ENCODE peak calls at places on chromosomes 13 and 19, in six cellular contexts. One of them, this sample, is unnamed.

GRCh38 chr19:11227201-11227886 is 12.1 kb upstream of the ANGPTL8 start:
- DNase-seq in stimulated activated CD4-positive, alpha-beta T cell treated with anti-CD3 and anti-CD28 coated beads, Interleukin-15, amount 100 ng/mL, for 24 hours: peak
- DNase-seq in fibroblast of lung: no peak
- DNase-seq in brain microvascular endothelial cell: no peak
- DNase-seq in smooth muscle cell of the brain vasculature: no peak
- DNase-seq in lower leg skin: no peak
- DNase-seq in this sample: no peak

GRCh38 chr19:50248413-50248812 is 45.0 kb downstream of the MYH14 start:
- DNase-seq in stimulated activated CD4-positive, alpha-beta T cell treated with anti-CD3 and anti-CD28 coated beads, Interleukin-15, amount 100 ng/mL, for 24 hours: no peak
- DNase-seq in fibroblast of lung: no peak
- DNase-seq in brain microvascular endothelial cell: no peak
- DNase-seq in smooth muscle cell of the brain vasculature: no peak
- DNase-seq in lower leg skin: no peak
- DNase-seq in this sample: no peak

GRCh38 chr19:41811036-41811435 is 14.6 kb downstream of the CEACAM3 start:
- DNase-seq in stimulated activated CD4-positive, alpha-beta T cell treated with anti-CD3 and anti-CD28 coated beads, Interleukin-15, amount 100 ng/mL, for 24 hours: no peak
- DNase-seq in fibroblast of lung: no peak
- DNase-seq in brain microvascular endothelial cell: no peak
- DNase-seq in smooth muscle cell of the brain vasculature: no peak
- DNase-seq in lower leg skin: no peak
- DNase-seq in this sample: no peak

GRCh38 chr13:30322428-30322827 is 15.1 kb upstream of the KATNAL1 start:
- DNase-seq in stimulated activated CD4-positive, alpha-beta T cell treated with anti-CD3 and anti-CD28 coated beads, Interleukin-15, amount 100 ng/mL, for 24 hours: no peak
- DNase-seq in fibroblast of lung: no peak
- DNase-seq in brain microvascular endothelial cell: no peak
- DNase-seq in smooth muscle cell of the brain vasculature: no peak
- DNase-seq in lower leg skin: no peak
- DNase-seq in this sample: no peak

GRCh38 chr13:110134801-110135200 is 172.2 kb downstream of the COL4A1 start:
- DNase-seq in stimulated activated CD4-positive, alpha-beta T cell treated with anti-CD3 and anti-CD28 coated beads, Interleukin-15, amount 100 ng/mL, for 24 hours: no peak
- DNase-seq in fibroblast of lung: no peak
- DNase-seq in brain microvascular endothelial cell: peak
- DNase-seq in smooth muscle cell of the brain vasculature: no peak
- DNase-seq in lower leg skin: no peak
- DNase-seq in this sample: no peak

GRCh38 chr13:98492335-98493034 is 84.4 kb downstream of the STK24 start:
- DNase-seq in stimulated activated CD4-positive, alpha-beta T cell treated with anti-CD3 and anti-CD28 coated beads, Interleukin-15, amount 100 ng/mL, for 24 hours: no peak
- DNase-seq in fibroblast of lung: peak
- DNase-seq in brain microvascular endothelial cell: no peak
- DNase-seq in smooth muscle cell of the brain vasculature: no peak
- DNase-seq in lower leg skin: no peak
- DNase-seq in this sample: no peak

GRCh38 chr19:18519962-18520847 is 1.7 kb downstream of the ELL start:
- DNase-seq in stimulated activated CD4-positive, alpha-beta T cell treated with anti-CD3 and anti-CD28 coated beads, Interleukin-15, amount 100 ng/mL, for 24 hours: peak
- DNase-seq in fibroblast of lung: peak
- DNase-seq in brain microvascular endothelial cell: peak
- DNase-seq in smooth muscle cell of the brain vasculature: no peak
- DNase-seq in lower leg skin: peak
- DNase-seq in this sample: peak

GRCh38 chr19:55642153-55643002 is 1.1 kb upstream of the ZNF581 start:
- DNase-seq in stimulated activated CD4-positive, alpha-beta T cell treated with anti-CD3 and anti-CD28 coated beads, Interleukin-15, amount 100 ng/mL, for 24 hours: peak
- DNase-seq in fibroblast of lung: peak
- DNase-seq in brain microvascular endothelial cell: no peak
- DNase-seq in smooth muscle cell of the brain vasculature: no peak
- DNase-seq in lower leg skin: no peak
- DNase-seq in this sample: no peak

GRCh38 chr19:5292843-5293606 is 47.6 kb downstream of the PTPRS start:
- DNase-seq in stimulated activated CD4-positive, alpha-beta T cell treated with anti-CD3 and anti-CD28 coated beads, Interleukin-15, amount 100 ng/mL, for 24 hours: peak
- DNase-seq in fibroblast of lung: peak
- DNase-seq in brain microvascular endothelial cell: peak
- DNase-seq in smooth muscle cell of the brain vasculature: peak
- DNase-seq in lower leg skin: peak
- DNase-seq in this sample: peak

GRCh38 chr13:78317030-78317429 is 286.3 kb downstream of the POU4F1 start:
- DNase-seq in stimulated activated CD4-positive, alpha-beta T cell treated with anti-CD3 and anti-CD28 coated beads, Interleukin-15, amount 100 ng/mL, for 24 hours: no peak
- DNase-seq in fibroblast of lung: peak
- DNase-seq in brain microvascular endothelial cell: no peak
- DNase-seq in smooth muscle cell of the brain vasculature: no peak
- DNase-seq in lower leg skin: no peak
- DNase-seq in this sample: no peak

GRCh38 chr19:56245062-56245740 is 27.3 kb upstream of the EDDM13 start:
- DNase-seq in stimulated activated CD4-positive, alpha-beta T cell treated with anti-CD3 and anti-CD28 coated beads, Interleukin-15, amount 100 ng/mL, for 24 hours: no peak
- DNase-seq in fibroblast of lung: no peak
- DNase-seq in brain microvascular endothelial cell: no peak
- DNase-seq in smooth muscle cell of the brain vasculature: no peak
- DNase-seq in lower leg skin: no peak
- DNase-seq in this sample: no peak

GRCh38 chr13:53778937-53779336 is 750.3 kb downstream of the OLFM4 start:
- DNase-seq in stimulated activated CD4-positive, alpha-beta T cell treated with anti-CD3 and anti-CD28 coated beads, Interleukin-15, amount 100 ng/mL, for 24 hours: no peak
- DNase-seq in fibroblast of lung: no peak
- DNase-seq in brain microvascular endothelial cell: no peak
- DNase-seq in smooth muscle cell of the brain vasculature: no peak
- DNase-seq in lower leg skin: no peak
- DNase-seq in this sample: no peak

GRCh38 chr13:85166891-85167290 is 632.3 kb downstream of the SLITRK6 start:
- DNase-seq in stimulated activated CD4-positive, alpha-beta T cell treated with anti-CD3 and anti-CD28 coated beads, Interleukin-15, amount 100 ng/mL, for 24 hours: no peak
- DNase-seq in fibroblast of lung: peak
- DNase-seq in brain microvascular endothelial cell: no peak
- DNase-seq in smooth muscle cell of the brain vasculature: no peak
- DNase-seq in lower leg skin: no peak
- DNase-seq in this sample: no peak

GRCh38 chr19:46081928-46082727 is 41.3 kb upstream of the IGFL4 start:
- DNase-seq in stimulated activated CD4-positive, alpha-beta T cell treated with anti-CD3 and anti-CD28 coated beads, Interleukin-15, amount 100 ng/mL, for 24 hours: peak
- DNase-seq in fibroblast of lung: peak
- DNase-seq in brain microvascular endothelial cell: peak
- DNase-seq in smooth muscle cell of the brain vasculature: no peak
- DNase-seq in lower leg skin: no peak
- DNase-seq in this sample: peak

GRCh38 chr13:111177803-111178389 is 62.8 kb downstream of the ARHGEF7 start:
- DNase-seq in stimulated activated CD4-positive, alpha-beta T cell treated with anti-CD3 and anti-CD28 coated beads, Interleukin-15, amount 100 ng/mL, for 24 hours: no peak
- DNase-seq in fibroblast of lung: peak
- DNase-seq in brain microvascular endothelial cell: peak
- DNase-seq in smooth muscle cell of the brain vasculature: peak
- DNase-seq in lower leg skin: peak
- DNase-seq in this sample: no peak

GRCh38 chr13:86906458-86906857 is 764.7 kb upstream of the SLITRK5 start:
- DNase-seq in stimulated activated CD4-positive, alpha-beta T cell treated with anti-CD3 and anti-CD28 coated beads, Interleukin-15, amount 100 ng/mL, for 24 hours: no peak
- DNase-seq in fibroblast of lung: peak
- DNase-seq in brain microvascular endothelial cell: no peak
- DNase-seq in smooth muscle cell of the brain vasculature: no peak
- DNase-seq in lower leg skin: no peak
- DNase-seq in this sample: no peak

GRCh38 chr19:9075064-9075964 is 11.5 kb upstream of the OR1M1 start:
- DNase-seq in stimulated activated CD4-positive, alpha-beta T cell treated with anti-CD3 and anti-CD28 coated beads, Interleukin-15, amount 100 ng/mL, for 24 hours: peak
- DNase-seq in fibroblast of lung: peak
- DNase-seq in brain microvascular endothelial cell: peak
- DNase-seq in smooth muscle cell of the brain vasculature: peak
- DNase-seq in lower leg skin: no peak
- DNase-seq in this sample: peak

GRCh38 chr13:71626396-71626795 is 240.6 kb downstream of the DACH1 start:
- DNase-seq in stimulated activated CD4-positive, alpha-beta T cell treated with anti-CD3 and anti-CD28 coated beads, Interleukin-15, amount 100 ng/mL, for 24 hours: no peak
- DNase-seq in fibroblast of lung: no peak
- DNase-seq in brain microvascular endothelial cell: no peak
- DNase-seq in smooth muscle cell of the brain vasculature: no peak
- DNase-seq in lower leg skin: no peak
- DNase-seq in this sample: no peak

GRCh38 chr13:93652942-93653341 is 426.3 kb downstream of the GPC6 start:
- DNase-seq in stimulated activated CD4-positive, alpha-beta T cell treated with anti-CD3 and anti-CD28 coated beads, Interleukin-15, amount 100 ng/mL, for 24 hours: no peak
- DNase-seq in fibroblast of lung: no peak
- DNase-seq in brain microvascular endothelial cell: no peak
- DNase-seq in smooth muscle cell of the brain vasculature: no peak
- DNase-seq in lower leg skin: no peak
- DNase-seq in this sample: no peak

GRCh38 chr19:39375929-39376328 is 15.0 kb downstream of the PAF1 start:
- DNase-seq in stimulated activated CD4-positive, alpha-beta T cell treated with anti-CD3 and anti-CD28 coated beads, Interleukin-15, amount 100 ng/mL, for 24 hours: no peak
- DNase-seq in fibroblast of lung: no peak
- DNase-seq in brain microvascular endothelial cell: no peak
- DNase-seq in smooth muscle cell of the brain vasculature: no peak
- DNase-seq in lower leg skin: no peak
- DNase-seq in this sample: no peak

GRCh38 chr19:3114811-3115210 is 20.6 kb downstream of the GNA11 start:
- DNase-seq in stimulated activated CD4-positive, alpha-beta T cell treated with anti-CD3 and anti-CD28 coated beads, Interleukin-15, amount 100 ng/mL, for 24 hours: no peak
- DNase-seq in fibroblast of lung: no peak
- DNase-seq in brain microvascular endothelial cell: no peak
- DNase-seq in smooth muscle cell of the brain vasculature: no peak
- DNase-seq in lower leg skin: no peak
- DNase-seq in this sample: no peak

GRCh38 chr19:3162418-3163229 is 15.9 kb upstream of the S1PR4 start:
- DNase-seq in stimulated activated CD4-positive, alpha-beta T cell treated with anti-CD3 and anti-CD28 coated beads, Interleukin-15, amount 100 ng/mL, for 24 hours: peak
- DNase-seq in fibroblast of lung: no peak
- DNase-seq in brain microvascular endothelial cell: no peak
- DNase-seq in smooth muscle cell of the brain vasculature: no peak
- DNase-seq in lower leg skin: no peak
- DNase-seq in this sample: no peak

GRCh38 chr19:38712161-38712748 is 32.0 kb downstream of the CAPN12 start:
- DNase-seq in stimulated activated CD4-positive, alpha-beta T cell treated with anti-CD3 and anti-CD28 coated beads, Interleukin-15, amount 100 ng/mL, for 24 hours: no peak
- DNase-seq in fibroblast of lung: no peak
- DNase-seq in brain microvascular endothelial cell: no peak
- DNase-seq in smooth muscle cell of the brain vasculature: no peak
- DNase-seq in lower leg skin: no peak
- DNase-seq in this sample: no peak

GRCh38 chr19:46413262-46414031 is at the start of gene CCDC8:
- DNase-seq in stimulated activated CD4-positive, alpha-beta T cell treated with anti-CD3 and anti-CD28 coated beads, Interleukin-15, amount 100 ng/mL, for 24 hours: no peak
- DNase-seq in fibroblast of lung: peak
- DNase-seq in brain microvascular endothelial cell: peak
- DNase-seq in smooth muscle cell of the brain vasculature: peak
- DNase-seq in lower leg skin: peak
- DNase-seq in this sample: no peak